ENCODE peak calls at places on chromosome 10, in four cellular contexts. U, B, P and T are unnamed samples.

GRCh38 chr10:124093076-124093773 is at the start of gene CHST15:
- DNase-seq in B (peak; percentile 77), P (peak; percentile 69), U (peak; percentile 53), T (peak; percentile 91)

GRCh38 chr10:73413108-73413527 is 740 bp downstream of the ANXA7 start:
- DNase-seq in U (no peak), P (no peak), B (no peak), T (peak; percentile 48)

GRCh38 chr10:120253131-120253530 is 203.9 kb upstream of the PLPP4 start:
- DNase-seq in B (no peak), U (no peak), P (no peak), T (no peak)

GRCh38 chr10:123422261-123422660 is 243.9 kb upstream of the GPR26 start:
- DNase-seq in P (no peak), B (no peak), U (no peak), T (no peak)

GRCh38 chr10:132967540-132967939 is 25.2 kb upstream of the CFAP46 start:
- DNase-seq in P (no peak), B (no peak), U (peak; percentile 16), T (no peak)

GRCh38 chr10:118980870-118981269 is 48.6 kb upstream of the NANOS1 start:
- DNase-seq in B (no peak), U (no peak), P (no peak), T (no peak)

GRCh38 chr10:79400567-79401004 is 44.8 kb downstream of the ZCCHC24 start:
- DNase-seq in U (no peak), P (no peak), B (no peak), T (peak; percentile 54)

GRCh38 chr10:125964558-125964957 is 68.2 kb downstream of the FANK1 start:
- DNase-seq in P (no peak), U (no peak), B (no peak), T (no peak)

GRCh38 chr10:97132273-97132672 is 53.5 kb downstream of the SLIT1 start:
- DNase-seq in U (no peak), B (no peak), P (no peak), T (no peak)

GRCh38 chr10:91742189-91742588 is 56.0 kb upstream of the TNKS2 start:
- DNase-seq in P (no peak), B (no peak), U (no peak), T (no peak)

GRCh38 chr10:104608076-104608828 is 32.8 kb upstream of the SORCS3 start:
- DNase-seq in P (no peak), B (no peak), U (no peak), T (no peak)

GRCh38 chr10:93420091-93420490 is 62.0 kb downstream of the MYOF start:
- DNase-seq in U (no peak), B (peak; percentile 41), P (peak; percentile 35), T (no peak)

GRCh38 chr10:89351402-89352038 is 23.7 kb downstream of the IFIT3 start:
- DNase-seq in B (peak; percentile 50), P (peak; percentile 61), U (no peak), T (no peak)

GRCh38 chr10:30028006-30028441 is 31.4 kb downstream of the JCAD start:
- DNase-seq in P (peak; percentile 62), B (peak; percentile 72), U (peak; percentile 55), T (no peak)

GRCh38 chr10:101495324-101495925 is 92.6 kb downstream of the POLL start:
- DNase-seq in U (no peak), P (no peak), B (no peak), T (peak; percentile 22)

GRCh38 chr10:128125416-128125943 is 743 bp downstream of the MKI67 start:
- DNase-seq in B (peak; percentile 16), P (no peak), U (no peak), T (peak; percentile 28)

DNA sequence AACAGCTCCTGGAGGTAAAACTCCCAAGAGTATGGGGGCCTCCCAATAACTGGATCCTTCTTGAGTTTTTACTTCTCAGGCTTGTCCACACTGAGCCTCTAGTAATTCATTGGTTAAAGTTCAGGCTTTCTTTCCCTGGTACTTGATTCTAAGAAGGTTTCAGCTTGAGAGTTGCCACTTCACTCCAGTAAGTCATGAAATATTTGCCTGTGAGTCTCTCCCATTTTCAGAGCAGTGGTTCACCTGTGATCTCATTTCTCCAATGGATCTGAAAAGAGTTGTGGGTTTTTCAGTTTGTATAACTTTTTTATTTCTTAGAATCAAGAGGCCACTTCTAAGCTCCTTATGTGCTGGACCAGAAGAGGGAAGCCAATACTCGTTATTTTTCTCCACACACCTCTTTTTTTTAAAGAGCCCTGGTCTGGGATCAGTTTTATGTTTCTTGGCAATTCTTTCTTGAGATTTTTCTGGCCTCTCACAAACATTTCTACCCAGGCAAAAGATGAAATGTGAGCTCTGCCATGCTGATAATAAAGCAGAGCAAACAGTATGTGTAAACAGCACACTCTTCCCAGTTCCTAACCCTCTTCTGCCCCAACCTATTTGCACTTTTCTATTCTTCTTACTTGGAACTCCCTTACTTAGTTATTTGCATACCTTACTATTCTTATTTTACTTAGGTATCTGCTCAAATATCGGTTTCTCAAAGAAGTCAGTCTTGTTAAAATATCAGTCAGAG is 983.4 kb downstream of the CCSER2 start:
- DNase-seq in B (no peak), U (no peak), P (no peak), T (no peak)
- H3K27ac ChIP-seq in B (no peak overlapping the region), U (no peak overlapping the region), P (no peak overlapping the region), T (no peak overlapping the region)

GRCh38 chr10:6298428-6298827 is 95.7 kb downstream of the PFKFB3 start:
- DNase-seq in P (no peak), U (no peak), B (no peak), T (no peak)

GRCh38 chr10:6297951-6298381 is 95.2 kb downstream of the PFKFB3 start:
- DNase-seq in B (peak; percentile 45), P (peak; percentile 23), U (peak; percentile 34), T (no peak)

GRCh38 chr10:6296456-6297214 is 93.9 kb downstream of the PFKFB3 start:
- DNase-seq in U (no peak), B (no peak), P (no peak), T (no peak)

GRCh38 chr10:6297522-6297921 is 94.8 kb downstream of the PFKFB3 start:
- DNase-seq in P (no peak), B (no peak), U (no peak), T (no peak)

GRCh38 chr10:6292741-6293151 is 90.0 kb downstream of the PFKFB3 start:
- DNase-seq in P (peak; percentile 44), U (no peak), B (peak; percentile 42), T (no peak)
- TF ChIP-seq CTCF in P (no peak), U (no peak), B (no peak), T (no peak)

GRCh38 chr10:77943086-77943901 is 16.7 kb upstream of the DLG5 start:
- DNase-seq in U (no peak), P (peak; percentile 82), B (peak; percentile 86), T (peak; percentile 88)

GRCh38 chr10:77941790-77942189 is 15.2 kb upstream of the DLG5 start:
- DNase-seq in B (no peak), U (no peak), P (no peak), T (no peak)

GRCh38 chr10:77939561-77940001 is 13.0 kb upstream of the DLG5 start:
- DNase-seq in U (peak; percentile 79), P (peak; percentile 44), B (peak; percentile 53), T (no peak)

GRCh38 chr10:77940627-77941026 is 14.1 kb upstream of the DLG5 start:
- DNase-seq in P (no peak), U (no peak), B (no peak), T (no peak)

DNA sequence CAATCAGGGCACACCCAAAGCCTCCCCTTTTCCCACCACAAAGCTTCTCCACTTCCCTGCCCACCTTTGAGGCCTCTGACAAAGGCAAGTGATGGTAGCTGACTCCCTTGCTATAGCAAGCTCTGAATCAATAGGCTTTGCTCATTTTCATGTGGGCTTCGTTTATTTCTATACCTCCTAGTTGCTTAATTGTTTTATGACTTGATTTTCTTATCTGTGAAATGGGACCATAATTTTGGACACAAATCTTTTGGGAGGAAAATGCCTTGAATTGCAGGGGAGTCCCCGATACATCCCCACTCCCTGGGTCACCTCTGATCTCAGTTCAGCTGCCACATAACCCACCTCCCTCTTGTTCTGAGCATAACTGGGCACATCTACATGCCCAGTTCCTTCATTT is 13.7 kb upstream of the DLG5 start:
- DNase-seq in U (no peak), P (no peak), B (no peak), T (no peak)
- H3K27ac ChIP-seq in U (no peak overlapping the region), P (no peak overlapping the region), B (no peak overlapping the region), T (peak overlapping the region; percentile 95)

GRCh38 chr10:8052344-8052969 is 2.0 kb upstream of the GATA3 start:
- DNase-seq in U (no peak), B (no peak), P (no peak), T (no peak)

GRCh38 chr10:8054243-8054497 is 318 bp upstream of the GATA3 start:
- DNase-seq in B (peak; percentile 48), U (no peak), P (peak; percentile 32), T (peak; percentile 53)

GRCh38 chr10:8053446-8054242 is 844 bp upstream of the GATA3 start:
- DNase-seq in U (peak; percentile 52), P (peak; percentile 59), B (peak; percentile 77), T (peak; percentile 97)

GRCh38 chr10:8051851-8052257 is 2.6 kb upstream of the GATA3 start:
- DNase-seq in B (no peak), U (no peak), P (no peak), T (no peak)

GRCh38 chr10:8052970-8053445 is 1.5 kb upstream of the GATA3 start:
- DNase-seq in U (no peak), P (no peak), B (no peak), T (no peak)
- TF ChIP-seq CTCF in U (peak; percentile 47), P (peak; percentile 51), B (peak; percentile 57), T (no peak)

GRCh38 chr10:103057980-103058568 is 135.0 kb downstream of the NT5C2 start:
- DNase-seq in B (no peak), P (no peak), U (no peak), T (no peak)

GRCh38 chr10:103054621-103055020 is 136.5 kb downstream of the CNNM2 start:
- DNase-seq in P (no peak), U (no peak), B (no peak), T (no peak)

GRCh38 chr10:103053659-103054581 is 135.8 kb downstream of the CNNM2 start:
- DNase-seq in B (peak; percentile 82), P (peak; percentile 75), U (peak; percentile 70), T (peak; percentile 11)

GRCh38 chr10:103049237-103049636 is 131.1 kb downstream of the CNNM2 start:
- DNase-seq in B (no peak), U (no peak), P (no peak), T (no peak)

GRCh38 chr10:103055105-103055504 is 137.0 kb downstream of the CNNM2 start:
- DNase-seq in U (no peak), B (no peak), P (no peak), T (no peak)
- H3K27ac ChIP-seq in U (peak overlapping the region; percentile 74), B (no peak overlapping the region), P (no peak overlapping the region), T (no peak overlapping the region)

GRCh38 chr10:76902949-76903348 is 734.7 kb downstream of the KCNMA1 start:
- DNase-seq in U (no peak), B (no peak), P (no peak), T (peak; percentile 13)
- TF ChIP-seq CTCF in U (no peak), B (no peak), P (peak; percentile 29), T (peak; percentile 15)